ENCODE peak calls at places on chromosome 10, in ten cellular contexts. One of them, this sample, is unnamed.

GRCh38 chr10:60757422-60757895 is 20.8 kb upstream of the CDK1 start:
- DNase-seq in vagina: no peak
- DNase-seq in A673: no peak
- DNase-seq in H9: peak
- DNase-seq in tibial artery: no peak
- DNase-seq in dorsolateral prefrontal cortex: no peak
- DNase-seq in CD8-positive, alpha-beta T cell: no peak
- DNase-seq in right lobe of liver: no peak
- DNase-seq in epithelial cell of prostate: no peak
- DNase-seq in upper lobe of right lung: no peak
- DNase-seq in this sample: no peak

GRCh38 chr10:89793649-89794254 is 92.4 kb downstream of the KIF20B start:
- DNase-seq in CD8-positive, alpha-beta T cell: peak
- DNase-seq in upper lobe of right lung: no peak
- DNase-seq in A673: peak
- DNase-seq in epithelial cell of prostate: peak
- DNase-seq in tibial artery: no peak
- DNase-seq in H9: peak
- DNase-seq in dorsolateral prefrontal cortex: no peak
- DNase-seq in vagina: no peak
- DNase-seq in right lobe of liver: no peak
- DNase-seq in this sample: no peak

GRCh38 chr10:11728353-11728752 is 13.8 kb upstream of the ECHDC3 start:
- DNase-seq in CD8-positive, alpha-beta T cell: no peak
- DNase-seq in H9: no peak
- DNase-seq in vagina: no peak
- DNase-seq in epithelial cell of prostate: no peak
- DNase-seq in upper lobe of right lung: no peak
- DNase-seq in dorsolateral prefrontal cortex: no peak
- DNase-seq in tibial artery: no peak
- DNase-seq in A673: no peak
- DNase-seq in right lobe of liver: no peak
- DNase-seq in this sample: no peak

GRCh38 chr10:98006266-98006665 is 24.2 kb downstream of the CRTAC1 start:
- DNase-seq in H9: peak
- DNase-seq in CD8-positive, alpha-beta T cell: no peak
- DNase-seq in vagina: no peak
- DNase-seq in A673: no peak
- DNase-seq in tibial artery: no peak
- DNase-seq in upper lobe of right lung: no peak
- DNase-seq in dorsolateral prefrontal cortex: no peak
- DNase-seq in right lobe of liver: no peak
- DNase-seq in epithelial cell of prostate: no peak
- DNase-seq in this sample: no peak

GRCh38 chr10:66215005-66215404 is 710.8 kb upstream of the LRRTM3 start:
- DNase-seq in upper lobe of right lung: no peak
- DNase-seq in dorsolateral prefrontal cortex: no peak
- DNase-seq in vagina: no peak
- DNase-seq in right lobe of liver: no peak
- DNase-seq in epithelial cell of prostate: no peak
- DNase-seq in tibial artery: no peak
- DNase-seq in H9: no peak
- DNase-seq in CD8-positive, alpha-beta T cell: no peak
- DNase-seq in A673: peak
- DNase-seq in this sample: no peak

GRCh38 chr10:61757525-61758397 is 95.0 kb downstream of the CABCOCO1 start:
- DNase-seq in A673: peak
- DNase-seq in dorsolateral prefrontal cortex: no peak
- DNase-seq in epithelial cell of prostate: peak
- DNase-seq in H9: no peak
- DNase-seq in CD8-positive, alpha-beta T cell: no peak
- DNase-seq in right lobe of liver: no peak
- DNase-seq in vagina: no peak
- DNase-seq in upper lobe of right lung: no peak
- DNase-seq in tibial artery: peak
- DNase-seq in this sample: no peak

GRCh38 chr10:58384095-58384494 is 1.1 kb upstream of the TFAM start:
- DNase-seq in vagina: no peak
- DNase-seq in epithelial cell of prostate: no peak
- DNase-seq in dorsolateral prefrontal cortex: no peak
- DNase-seq in A673: no peak
- DNase-seq in right lobe of liver: no peak
- DNase-seq in H9: no peak
- DNase-seq in CD8-positive, alpha-beta T cell: no peak
- DNase-seq in upper lobe of right lung: no peak
- DNase-seq in tibial artery: no peak
- DNase-seq in this sample: no peak

GRCh38 chr10:6124666-6125065 is 35.8 kb downstream of the RBM17 start:
- DNase-seq in right lobe of liver: no peak
- DNase-seq in H9: no peak
- DNase-seq in CD8-positive, alpha-beta T cell: no peak
- DNase-seq in dorsolateral prefrontal cortex: peak
- DNase-seq in upper lobe of right lung: no peak
- DNase-seq in A673: peak
- DNase-seq in epithelial cell of prostate: no peak
- DNase-seq in vagina: no peak
- DNase-seq in tibial artery: peak
- DNase-seq in this sample: no peak

GRCh38 chr10:3961082-3961481 is 176.1 kb upstream of the KLF6 start:
- DNase-seq in CD8-positive, alpha-beta T cell: peak
- DNase-seq in right lobe of liver: no peak
- DNase-seq in vagina: no peak
- DNase-seq in H9: no peak
- DNase-seq in tibial artery: no peak
- DNase-seq in upper lobe of right lung: no peak
- DNase-seq in A673: no peak
- DNase-seq in epithelial cell of prostate: no peak
- DNase-seq in dorsolateral prefrontal cortex: no peak
- DNase-seq in this sample: no peak

GRCh38 chr10:133439517-133440461 is 14.0 kb upstream of the SCART1 start:
- DNase-seq in H9: no peak
- DNase-seq in right lobe of liver: peak
- DNase-seq in tibial artery: no peak
- DNase-seq in dorsolateral prefrontal cortex: no peak
- DNase-seq in upper lobe of right lung: peak
- DNase-seq in A673: no peak
- DNase-seq in epithelial cell of prostate: no peak
- DNase-seq in CD8-positive, alpha-beta T cell: no peak
- DNase-seq in vagina: no peak
- DNase-seq in this sample: no peak

GRCh38 chr10:79948976-79949722 is at the start of gene SFTPD:
- DNase-seq in epithelial cell of prostate: peak
- DNase-seq in tibial artery: no peak
- DNase-seq in vagina: no peak
- DNase-seq in dorsolateral prefrontal cortex: no peak
- DNase-seq in right lobe of liver: no peak
- DNase-seq in H9: peak
- DNase-seq in upper lobe of right lung: peak
- DNase-seq in CD8-positive, alpha-beta T cell: no peak
- DNase-seq in A673: no peak
- DNase-seq in this sample: no peak

GRCh38 chr10:59991661-59992060 is 85.3 kb upstream of the CCDC6 start:
- DNase-seq in right lobe of liver: no peak
- DNase-seq in vagina: no peak
- DNase-seq in H9: no peak
- DNase-seq in tibial artery: peak
- DNase-seq in CD8-positive, alpha-beta T cell: no peak
- DNase-seq in A673: no peak
- DNase-seq in upper lobe of right lung: no peak
- DNase-seq in dorsolateral prefrontal cortex: no peak
- DNase-seq in epithelial cell of prostate: peak
- DNase-seq in this sample: no peak

GRCh38 chr10:132942101-132942739 is at the start of gene CFAP46:
- DNase-seq in tibial artery: no peak
- DNase-seq in A673: peak
- DNase-seq in upper lobe of right lung: peak
- DNase-seq in CD8-positive, alpha-beta T cell: no peak
- DNase-seq in dorsolateral prefrontal cortex: peak
- DNase-seq in epithelial cell of prostate: no peak
- DNase-seq in H9: peak
- DNase-seq in vagina: no peak
- DNase-seq in right lobe of liver: peak
- DNase-seq in this sample: peak

GRCh38 chr10:116892873-116893685 is 43.8 kb downstream of the ENO4 start:
- DNase-seq in A673: peak
- DNase-seq in upper lobe of right lung: no peak
- DNase-seq in H9: no peak
- DNase-seq in dorsolateral prefrontal cortex: no peak
- DNase-seq in CD8-positive, alpha-beta T cell: no peak
- DNase-seq in right lobe of liver: no peak
- DNase-seq in vagina: no peak
- DNase-seq in tibial artery: no peak
- DNase-seq in epithelial cell of prostate: no peak
- DNase-seq in this sample: no peak

GRCh38 chr10:132207536-132208488 is 21.1 kb downstream of the DPYSL4 start:
- DNase-seq in vagina: no peak
- DNase-seq in dorsolateral prefrontal cortex: no peak
- DNase-seq in H9: no peak
- DNase-seq in upper lobe of right lung: no peak
- DNase-seq in A673: no peak
- DNase-seq in tibial artery: no peak
- DNase-seq in epithelial cell of prostate: no peak
- DNase-seq in right lobe of liver: peak
- DNase-seq in CD8-positive, alpha-beta T cell: no peak
- DNase-seq in this sample: peak

GRCh38 chr10:59748834-59749233 is 4.4 kb downstream of the MRLN start:
- DNase-seq in epithelial cell of prostate: no peak
- DNase-seq in tibial artery: no peak
- DNase-seq in dorsolateral prefrontal cortex: no peak
- DNase-seq in right lobe of liver: no peak
- DNase-seq in CD8-positive, alpha-beta T cell: no peak
- DNase-seq in A673: no peak
- DNase-seq in upper lobe of right lung: no peak
- DNase-seq in H9: no peak
- DNase-seq in vagina: peak
- DNase-seq in this sample: no peak

GRCh38 chr10:72615985-72616384 is 9.9 kb downstream of the MICU1 start:
- DNase-seq in dorsolateral prefrontal cortex: no peak
- DNase-seq in A673: no peak
- DNase-seq in upper lobe of right lung: no peak
- DNase-seq in vagina: no peak
- DNase-seq in H9: no peak
- DNase-seq in right lobe of liver: no peak
- DNase-seq in tibial artery: no peak
- DNase-seq in CD8-positive, alpha-beta T cell: no peak
- DNase-seq in epithelial cell of prostate: no peak
- DNase-seq in this sample: no peak

GRCh38 chr10:17527530-17528146 is 73.2 kb upstream of the ST8SIA6 start:
- DNase-seq in dorsolateral prefrontal cortex: no peak
- DNase-seq in vagina: no peak
- DNase-seq in upper lobe of right lung: no peak
- DNase-seq in H9: peak
- DNase-seq in tibial artery: no peak
- DNase-seq in right lobe of liver: no peak
- DNase-seq in epithelial cell of prostate: peak
- DNase-seq in CD8-positive, alpha-beta T cell: no peak
- DNase-seq in A673: peak
- DNase-seq in this sample: no peak

GRCh38 chr10:114506874-114507385 is 102.6 kb upstream of the AFAP1L2 start:
- DNase-seq in dorsolateral prefrontal cortex: no peak
- DNase-seq in vagina: no peak
- DNase-seq in upper lobe of right lung: no peak
- DNase-seq in CD8-positive, alpha-beta T cell: no peak
- DNase-seq in epithelial cell of prostate: no peak
- DNase-seq in H9: no peak
- DNase-seq in right lobe of liver: no peak
- DNase-seq in A673: no peak
- DNase-seq in tibial artery: no peak
- DNase-seq in this sample: no peak
- H3K27ac ChIP-seq in dorsolateral prefrontal cortex: peak
- H3K27ac ChIP-seq in vagina: peak
- H3K27ac ChIP-seq in upper lobe of right lung: peak
- H3K27ac ChIP-seq in CD8-positive, alpha-beta T cell: no peak
- H3K27ac ChIP-seq in epithelial cell of prostate: peak
- H3K27ac ChIP-seq in H9: no peak
- H3K27ac ChIP-seq in right lobe of liver: no peak
- H3K27ac ChIP-seq in A673: no peak
- H3K27ac ChIP-seq in tibial artery: no peak
- H3K27ac ChIP-seq in this sample: peak

DNA sequence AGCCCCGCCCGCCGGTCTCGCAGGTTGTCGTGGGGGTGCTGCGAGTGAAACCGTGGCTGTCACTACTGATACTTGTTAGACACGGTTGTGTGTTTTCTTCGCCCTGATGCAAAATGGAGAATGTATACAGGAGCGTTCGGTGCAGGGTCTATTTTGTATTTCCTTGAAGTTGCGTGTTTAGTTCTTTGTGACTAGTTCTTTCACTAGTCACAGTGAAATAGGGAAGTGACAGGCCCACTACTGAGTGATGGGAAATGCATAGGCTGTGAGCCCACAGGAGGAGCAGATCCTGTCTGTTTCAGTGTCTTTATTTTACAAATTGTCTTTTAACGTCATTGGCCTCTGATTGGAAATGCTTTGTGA is 675 bp downstream of the ABRAXAS2 start:
- DNase-seq in H9: no peak
- DNase-seq in tibial artery: no peak
- DNase-seq in vagina: no peak
- DNase-seq in CD8-positive, alpha-beta T cell: no peak
- DNase-seq in epithelial cell of prostate: no peak
- DNase-seq in upper lobe of right lung: no peak
- DNase-seq in right lobe of liver: no peak
- DNase-seq in A673: no peak
- DNase-seq in dorsolateral prefrontal cortex: no peak
- DNase-seq in this sample: no peak
- H3K27ac ChIP-seq in H9: no peak
- H3K27ac ChIP-seq in tibial artery: peak
- H3K27ac ChIP-seq in vagina: peak
- H3K27ac ChIP-seq in CD8-positive, alpha-beta T cell: peak
- H3K27ac ChIP-seq in epithelial cell of prostate: peak
- H3K27ac ChIP-seq in upper lobe of right lung: peak
- H3K27ac ChIP-seq in right lobe of liver: peak
- H3K27ac ChIP-seq in A673: peak
- H3K27ac ChIP-seq in dorsolateral prefrontal cortex: peak
- H3K27ac ChIP-seq in this sample: no peak

GRCh38 chr10:74822101-74822500 is 4.3 kb upstream of the KAT6B start:
- DNase-seq in vagina: no peak
- DNase-seq in right lobe of liver: no peak
- DNase-seq in tibial artery: no peak
- DNase-seq in upper lobe of right lung: no peak
- DNase-seq in CD8-positive, alpha-beta T cell: no peak
- DNase-seq in A673: no peak
- DNase-seq in dorsolateral prefrontal cortex: no peak
- DNase-seq in H9: no peak
- DNase-seq in epithelial cell of prostate: no peak
- DNase-seq in this sample: no peak
- H3K27ac ChIP-seq in vagina: peak
- H3K27ac ChIP-seq in right lobe of liver: no peak
- H3K27ac ChIP-seq in tibial artery: peak
- H3K27ac ChIP-seq in upper lobe of right lung: peak
- H3K27ac ChIP-seq in CD8-positive, alpha-beta T cell: no peak
- H3K27ac ChIP-seq in A673: no peak
- H3K27ac ChIP-seq in dorsolateral prefrontal cortex: peak
- H3K27ac ChIP-seq in H9: no peak
- H3K27ac ChIP-seq in epithelial cell of prostate: no peak
- H3K27ac ChIP-seq in this sample: peak

DNA sequence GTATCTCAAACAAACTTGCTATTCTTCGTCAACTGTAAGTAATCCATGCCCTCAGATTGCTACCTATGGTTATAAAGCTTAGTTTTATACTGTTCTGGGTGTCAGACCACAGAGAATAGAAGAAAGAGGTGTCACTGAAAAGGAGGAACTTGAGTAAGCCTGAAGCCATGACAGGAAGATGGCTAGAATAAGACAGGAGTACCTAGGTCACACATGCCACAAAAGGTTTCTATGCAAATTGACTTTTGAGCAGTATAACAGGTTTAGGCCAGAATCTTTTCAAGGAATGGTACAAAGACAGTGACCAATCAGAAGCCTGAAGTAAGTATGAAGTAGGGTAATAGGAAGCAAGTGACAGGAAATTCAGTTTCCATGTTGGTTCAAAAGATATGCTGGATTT is 23.5 kb downstream of the FBXW4 start:
- DNase-seq in tibial artery: no peak
- DNase-seq in H9: no peak
- DNase-seq in dorsolateral prefrontal cortex: no peak
- DNase-seq in epithelial cell of prostate: no peak
- DNase-seq in upper lobe of right lung: no peak
- DNase-seq in A673: no peak
- DNase-seq in CD8-positive, alpha-beta T cell: no peak
- DNase-seq in vagina: no peak
- DNase-seq in right lobe of liver: no peak
- DNase-seq in this sample: no peak
- H3K27ac ChIP-seq in tibial artery: no peak
- H3K27ac ChIP-seq in H9: no peak
- H3K27ac ChIP-seq in dorsolateral prefrontal cortex: no peak
- H3K27ac ChIP-seq in epithelial cell of prostate: no peak
- H3K27ac ChIP-seq in upper lobe of right lung: no peak
- H3K27ac ChIP-seq in A673: no peak
- H3K27ac ChIP-seq in CD8-positive, alpha-beta T cell: no peak
- H3K27ac ChIP-seq in vagina: no peak
- H3K27ac ChIP-seq in right lobe of liver: no peak
- H3K27ac ChIP-seq in this sample: no peak

This sample was measured in kidney.